ENCODE peak calls at places on chromosomes 16 and 17, in seven cellular contexts. E, S, K, H, O, L and F are unnamed samples.

GRCh38 chr16:88633684-88634140 is 4.7 kb upstream of the IL17C start:
- DNase-seq in H (peak; percentile 64), S (peak; percentile 22), K (no peak), L (peak; percentile 57), E (no peak), O (peak; percentile 10), F (peak; percentile 77)

GRCh38 chr17:43696891-43697290 is 35.2 kb upstream of the MEOX1 start:
- DNase-seq in K (no peak), H (no peak), S (no peak), E (no peak), O (no peak), L (no peak), F (no peak)

GRCh38 chr17:49549311-49549605 is 26.4 kb upstream of the NXPH3 start:
- DNase-seq in H (no peak), O (no peak), K (no peak), S (no peak), E (no peak), L (no peak), F (no peak)

GRCh38 chr17:74437702-74438101 is 5.8 kb downstream of the GPRC5C start:
- DNase-seq in H (no peak), S (no peak), K (peak; percentile 24), L (no peak), O (no peak), E (no peak), F (no peak)

GRCh38 chr17:15210247-15210646 is 54.9 kb downstream of the PMP22 start:
- DNase-seq in K (no peak), L (no peak), H (no peak), O (no peak), S (no peak), E (no peak), F (no peak)

GRCh38 chr17:59002848-59003247 is 103.8 kb downstream of the TRIM37 start:
- DNase-seq in S (no peak), E (no peak), K (no peak), H (no peak), O (no peak), L (no peak), F (no peak)

GRCh38 chr17:40596261-40596919 is 31.1 kb upstream of the CCR7 start:
- DNase-seq in L (no peak), E (no peak), O (peak; percentile 33), H (no peak), K (peak; percentile 99), S (no peak), F (peak; percentile 18)

GRCh38 chr17:70420876-70421445 is 251.6 kb downstream of the KCNJ2 start:
- DNase-seq in E (no peak), S (no peak), L (no peak), H (no peak), O (no peak), K (no peak), F (no peak)

GRCh38 chr16:30736995-30737793 is 11.0 kb upstream of the PHKG2 start:
- DNase-seq in E (no peak), S (no peak), L (no peak), O (no peak), H (no peak), K (no peak), F (no peak)

GRCh38 chr16:62225675-62226074 is 189.4 kb upstream of the CDH8 start:
- DNase-seq in K (peak; percentile 70), S (peak; percentile 62), L (peak; percentile 64), O (peak; percentile 88), H (peak; percentile 66), E (peak; percentile 15), F (peak; percentile 86)

GRCh38 chr16:53866520-53866919 is 162.6 kb downstream of the FTO start:
- DNase-seq in K (no peak), L (no peak), H (no peak), E (no peak), O (no peak), S (no peak), F (no peak)

GRCh38 chr16:82801361-82801760 is 174.6 kb downstream of the CDH13 start:
- DNase-seq in O (no peak), S (no peak), E (no peak), K (no peak), H (no peak), L (no peak), F (no peak)

GRCh38 chr17:71423871-71424546 is 696.8 kb upstream of the SOX9 start:
- DNase-seq in H (no peak), O (no peak), L (no peak), K (peak; percentile 65), E (peak; percentile 28), S (no peak), F (no peak)

GRCh38 chr17:12959441-12959840 is 58.4 kb downstream of the ELAC2 start:
- DNase-seq in L (no peak), S (no peak), O (no peak), H (no peak), E (peak; percentile 15), K (no peak), F (no peak)

GRCh38 chr17:33435716-33436301 is 142.7 kb upstream of the ASIC2 start:
- DNase-seq in S (no peak), K (no peak), E (no peak), O (no peak), L (no peak), H (no peak), F (no peak)

GRCh38 chr17:68763551-68763950 is 162.4 kb upstream of the FAM20A start:
- DNase-seq in E (no peak), S (no peak), K (no peak), H (no peak), L (no peak), O (no peak), F (no peak)

GRCh38 chr16:53482123-53482522 is 20.9 kb downstream of the AKTIP start:
- DNase-seq in K (no peak), E (no peak), S (no peak), H (no peak), O (no peak), L (no peak), F (no peak)

GRCh38 chr17:44105941-44106340 is 17.5 kb downstream of the HDAC5 start:
- DNase-seq in L (no peak), O (peak; percentile 39), K (no peak), S (no peak), E (no peak), H (no peak), F (peak; percentile 84)